ENCODE peak calls at places on chromosomes 4 and X, in five cellular contexts. D is stimulated activated CD8-positive, alpha-beta memory T cell treated with anti-CD3 and anti-CD28 coated beads, Interleukin-15, amount 100 ng/mL, for 1 hour; Z is HEK293T; J is NCI-H1105 treated with DMSO at 0.1 percent for 48 hours; H is A549. M is an unnamed sample.

GRCh38 chrX:112571388-112571787 is 108.3 kb downstream of the LHFPL1 start:
- DNase-seq in H (no peak), J (no peak), D (no peak), Z (no peak), M (no peak)

GRCh38 chr4:16764622-16765021 is 133.8 kb downstream of the LDB2 start:
- DNase-seq in D (no peak), Z (no peak), J (no peak), H (peak; percentile 0), M (no peak)

GRCh38 chr4:140707325-140707724 is 48.9 kb downstream of the TBC1D9 start:
- DNase-seq in H (no peak), Z (no peak), J (no peak), D (no peak), M (no peak)

GRCh38 chr4:137394000-137394399 is 138.3 kb downstream of the PCDH18 start:
- DNase-seq in J (peak; percentile 90), D (no peak), H (no peak), Z (no peak), M (no peak)

GRCh38 chr4:26412381-26413372 is 77.6 kb downstream of the CCKAR start:
- DNase-seq in Z (no peak), H (no peak), D (no peak), J (no peak), M (no peak)

GRCh38 chrX:132467029-132467428 is 21.8 kb downstream of the MBNL3 start:
- DNase-seq in J (no peak), H (no peak), Z (no peak), D (no peak), M (no peak)

GRCh38 chrX:132837126-132837525 is 121.3 kb downstream of the HS6ST2 start:
- DNase-seq in D (no peak), Z (no peak), H (no peak), J (no peak), M (no peak)

GRCh38 chr4:121692261-121692660 is 4.5 kb downstream of the ANXA5 start:
- DNase-seq in H (no peak), D (no peak), J (no peak), Z (no peak), M (no peak)

M was measured in T1000.